ENCODE peak calls at places on chromosome 1, in four cellular contexts. O is K562, G is H1, T is GM12878. N is an unnamed sample.

GRCh38 chr1:206895837-206896242 is 1.4 kb upstream of the IL24 start:
- DNase-seq in O (no peak), G (no peak), T (no peak), N (peak)

GRCh38 chr1:69739181-69739580 is 171.5 kb downstream of the LRRC7 start:
- DNase-seq in G (no peak), T (no peak), O (no peak), N (no peak)

GRCh38 chr1:175267716-175268416 is 75.3 kb upstream of the KIAA0040 start:
- DNase-seq in T (no peak), O (no peak), G (no peak), N (no peak)

GRCh38 chr1:109252893-109253802 is 3.8 kb downstream of the CELSR2 start:
- DNase-seq in O (peak), T (no peak), G (no peak), N (no peak)

GRCh38 chr1:33273961-33274371 is 17.7 kb downstream of the ZNF362 start:
- DNase-seq in O (no peak), G (no peak), T (no peak), N (no peak)

GRCh38 chr1:224359207-224359606 is 2.5 kb downstream of the CNIH4 start:
- DNase-seq in O (no peak), G (no peak), T (no peak), N (no peak)

GRCh38 chr1:23548704-23549143 is 10.6 kb downstream of the ID3 start:
- DNase-seq in O (no peak), T (no peak), G (no peak), N (peak)

GRCh38 chr1:61641171-61641570 is 83.8 kb downstream of the TM2D1 start:
- DNase-seq in O (no peak), G (no peak), T (no peak), N (no peak)

GRCh38 chr1:55192093-55192492 is 23.1 kb downstream of the USP24 start:
- DNase-seq in O (peak), G (no peak), T (no peak), N (no peak)

GRCh38 chr1:25797939-25798338 is 2.1 kb upstream of the SELENON start:
- DNase-seq in O (peak), G (peak), T (no peak), N (no peak)

GRCh38 chr1:79899914-79900313 is 893.4 kb upstream of the ADGRL4 start:
- DNase-seq in T (no peak), G (no peak), O (no peak), N (peak)

GRCh38 chr1:114986286-114986685 is 43.3 kb upstream of the TSHB start:
- DNase-seq in G (no peak), O (no peak), T (no peak), N (no peak)

GRCh38 chr1:104868794-104869193 is 1119.1 kb downstream of the AMY1C start:
- DNase-seq in O (no peak), G (no peak), T (no peak), N (no peak)

GRCh38 chr1:38026592-38027200 is 14.2 kb downstream of the UTP11 start:
- DNase-seq in G (no peak), T (no peak), O (no peak), N (peak)

GRCh38 chr1:160748182-160748876 is 9.3 kb downstream of the SLAMF7 start:
- DNase-seq in T (no peak), O (peak), G (no peak), N (no peak)

DNA sequence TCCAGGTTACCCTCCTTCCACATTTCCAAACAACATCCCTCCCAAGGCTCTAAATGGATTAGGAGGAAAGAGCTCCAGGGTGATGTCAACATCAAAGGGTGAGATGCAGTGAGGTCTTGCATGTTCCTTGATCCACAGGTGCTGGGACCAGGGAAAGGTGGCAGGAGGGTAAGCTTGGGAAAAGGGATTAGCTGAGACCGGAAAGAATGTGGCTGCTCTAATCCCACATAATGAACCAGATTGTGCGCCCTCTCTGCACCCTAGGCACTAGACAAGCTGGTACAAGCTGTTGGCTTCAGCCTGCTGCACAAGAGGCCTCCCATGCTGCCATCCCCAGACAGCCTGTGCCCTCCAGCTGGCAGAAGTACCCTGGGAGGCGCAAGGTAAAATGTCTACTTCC is 34.9 kb downstream of the PLXNA2 start:
- DNase-seq in O (no peak), T (no peak), G (no peak), N (no peak)
- TF ChIP-seq CHD1 in O (no peak), T (no peak), G (no peak), N (no peak)

DNA sequence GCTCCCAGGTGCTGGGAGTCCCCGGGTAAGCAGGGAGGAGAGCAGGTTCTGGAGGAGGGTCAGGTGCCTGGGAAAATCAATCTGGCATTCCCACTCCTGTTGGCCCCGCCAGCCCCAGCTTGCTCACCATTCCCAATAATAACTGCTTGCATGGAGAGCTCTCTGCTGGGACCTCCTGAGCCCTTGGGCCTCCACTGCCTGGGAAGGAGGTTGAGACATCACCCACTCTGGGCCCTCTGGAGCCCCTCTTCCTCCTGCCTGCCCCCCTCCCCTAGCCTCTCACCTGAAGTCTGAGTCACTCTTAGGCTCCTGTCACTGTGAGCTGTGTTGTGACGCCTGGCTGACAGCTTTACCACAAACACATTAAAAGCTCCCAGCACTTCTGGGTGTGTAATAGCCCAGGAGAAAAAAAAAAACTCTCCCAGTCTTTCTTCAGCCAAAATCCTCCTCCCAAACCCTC is 4.8 kb downstream of the CAMK2N1 start:
- DNase-seq in G (no peak), T (no peak), O (no peak), N (peak)
- TF ChIP-seq CHD1 in G (no peak), T (no peak), O (no peak), N (no peak)

GRCh38 chr1:237042892-237043576 is 1.1 kb downstream of the RYR2 start:
- DNase-seq in T (no peak), O (no peak), G (peak), N (no peak)
- TF ChIP-seq CHD1 in T (no peak), O (no peak), G (no peak), N (no peak)

GRCh38 chr1:167761400-167761799 is 39.6 kb downstream of the MPZL1 start:
- DNase-seq in O (no peak), T (no peak), G (no peak), N (no peak)
- TF ChIP-seq CHD1 in O (no peak), T (no peak), G (no peak), N (no peak)

DNA sequence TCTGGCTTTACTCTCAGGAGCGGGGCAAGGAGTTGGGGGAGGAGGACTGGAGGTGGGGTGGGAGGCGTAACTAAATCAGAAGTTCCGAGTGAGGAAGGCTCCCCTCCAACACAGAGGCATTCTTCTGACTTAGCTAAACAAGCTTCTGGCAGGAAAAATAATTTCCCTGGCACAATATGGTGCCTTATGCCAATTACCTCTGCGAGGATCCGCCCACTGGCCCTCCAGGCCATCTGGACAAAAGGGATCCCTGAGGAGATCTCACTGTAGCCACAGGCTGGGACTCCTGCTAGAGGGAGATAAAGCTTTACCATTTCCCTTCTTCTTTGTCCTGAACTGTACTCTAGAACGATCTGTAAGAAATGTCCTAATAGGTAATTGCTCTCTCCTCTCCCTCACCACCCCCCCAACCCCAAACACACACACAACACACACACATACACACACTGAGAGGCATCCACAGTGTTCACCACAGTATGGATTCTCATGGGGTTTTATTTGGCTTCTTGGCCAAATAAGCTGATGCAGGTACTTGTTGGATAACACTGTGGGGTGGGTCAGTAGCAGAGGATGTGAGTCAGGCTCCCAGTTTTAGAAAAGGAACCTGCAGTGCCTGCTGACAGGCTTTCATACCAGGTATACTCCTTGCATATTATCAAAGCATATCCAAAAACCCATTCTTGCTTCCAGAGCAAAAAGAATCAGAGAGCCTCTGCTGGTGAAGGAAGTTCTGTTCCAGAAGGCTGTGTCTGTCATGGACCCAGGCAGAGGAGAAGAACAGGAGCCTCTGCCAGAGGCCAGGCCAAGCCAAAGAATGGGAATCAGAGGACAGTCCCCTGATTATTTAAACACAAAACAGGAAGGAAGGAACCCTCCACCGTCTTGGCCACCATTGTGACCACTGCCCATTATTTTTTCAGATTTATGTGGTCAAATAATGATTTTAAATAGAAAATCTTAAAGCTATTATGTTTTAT is 169.1 kb downstream of the C1orf21 start:
- DNase-seq in T (no peak), O (no peak), G (no peak), N (no peak)
- TF ChIP-seq CHD1 in T (no peak), O (no peak), G (no peak), N (no peak)

GRCh38 chr1:7187121-7187510 is 401.9 kb downstream of the CAMTA1 start:
- DNase-seq in G (no peak), O (no peak), T (no peak), N (no peak)

GRCh38 chr1:7186382-7187120 is 401.3 kb downstream of the CAMTA1 start:
- DNase-seq in G (no peak), O (no peak), T (no peak), N (no peak)

GRCh38 chr1:7190261-7190660 is 405.0 kb downstream of the CAMTA1 start:
- DNase-seq in G (no peak), O (no peak), T (no peak), N (no peak)

GRCh38 chr1:7192453-7192852 is 407.2 kb downstream of the CAMTA1 start:
- DNase-seq in G (no peak), O (no peak), T (no peak), N (no peak)
- TF ChIP-seq CHD1 in G (no peak), O (no peak), T (no peak), N (no peak)

N was measured in IMR-90.